ENCODE peak calls at places on chromosomes 5 and 9, in six cellular contexts. F, A, J, O, C and V are unnamed samples.

GRCh38 chr9:133499892-133500270 is 21.0 kb upstream of the SLC2A6 start:
- DNase-seq in O (no peak), C (peak), A (no peak), J (no peak), F (no peak), V (no peak)

GRCh38 chr5:20353481-20353880 is 365.5 kb upstream of the CDH18 start:
- DNase-seq in C (no peak), F (no peak), J (no peak), A (no peak), O (no peak), V (no peak)

GRCh38 chr5:140725799-140726471 is 25.7 kb downstream of the ZMAT2 start:
- DNase-seq in F (peak), J (peak), A (peak), O (peak), C (no peak), V (peak)

GRCh38 chr9:76905984-76906861 is at the start of gene PRUNE2:
- DNase-seq in O (peak), J (peak), C (peak), F (peak), A (peak), V (peak)

GRCh38 chr9:87540444-87541105 is 42.9 kb downstream of the DAPK1 start:
- DNase-seq in O (no peak), C (no peak), F (no peak), A (no peak), J (no peak), V (no peak)

GRCh38 chr5:122163151-122164069 is 34.1 kb downstream of the ZNF474 start:
- DNase-seq in C (no peak), A (no peak), F (no peak), J (no peak), O (no peak), V (no peak)

GRCh38 chr5:127916875-127917573 is 166.5 kb upstream of the SLC12A2 start:
- DNase-seq in J (no peak), O (no peak), C (no peak), F (no peak), A (no peak), V (no peak)

GRCh38 chr5:56148453-56148971 is 84.6 kb downstream of the ANKRD55 start:
- DNase-seq in C (no peak), J (no peak), A (no peak), F (no peak), O (peak), V (no peak)

GRCh38 chr5:80033513-80033912 is 1.6 kb upstream of the THBS4 start:
- DNase-seq in F (no peak), C (no peak), O (no peak), J (no peak), A (no peak), V (no peak)

GRCh38 chr9:87016681-87017080 is 69.4 kb upstream of the GAS1 start:
- DNase-seq in F (no peak), C (no peak), J (no peak), A (no peak), O (no peak), V (no peak)

GRCh38 chr5:97075649-97076048 is 66.8 kb downstream of the LIX1 start:
- DNase-seq in O (no peak), F (no peak), C (no peak), J (no peak), A (no peak), V (no peak)

GRCh38 chr9:124438091-124438490 is 12.2 kb upstream of the ADGRD2 start:
- DNase-seq in F (no peak), C (peak), J (no peak), O (no peak), A (no peak), V (no peak)

GRCh38 chr5:24222866-24223265 is 421.9 kb downstream of the CDH10 start:
- DNase-seq in F (no peak), A (no peak), J (no peak), O (no peak), C (no peak), V (no peak)

GRCh38 chr9:81685763-81686613 is 3.4 kb downstream of the TLE1 start:
- DNase-seq in A (no peak), F (no peak), J (no peak), C (no peak), O (no peak), V (no peak)

GRCh38 chr9:86046080-86046636 is 53.2 kb downstream of the GOLM1 start:
- DNase-seq in J (no peak), A (no peak), O (no peak), C (no peak), F (no peak), V (no peak)

GRCh38 chr5:178356459-178356872 is 123.9 kb upstream of the PHYKPL start:
- DNase-seq in J (no peak), F (peak), C (peak), O (no peak), A (no peak), V (no peak)

GRCh38 chr5:72598461-72599433 is 91.5 kb upstream of the ZNF366 start:
- DNase-seq in C (no peak), J (no peak), O (no peak), A (no peak), F (no peak), V (peak)

GRCh38 chr5:53069626-53070025 is 39.9 kb downstream of the MOCS2 start:
- DNase-seq in A (no peak), O (no peak), J (no peak), C (no peak), F (peak), V (no peak)

GRCh38 chr5:10543585-10544040 is 20.3 kb upstream of the ANKRD33B start:
- DNase-seq in C (no peak), F (no peak), O (no peak), J (no peak), A (no peak), V (peak)

GRCh38 chr5:80408475-80408875 is 611 bp downstream of the ZFYVE16 start:
- DNase-seq in A (no peak), C (no peak), O (peak), J (no peak), F (peak), V (peak)

GRCh38 chr9:93128715-93129224 is 5.3 kb downstream of the NINJ1 start:
- DNase-seq in J (no peak), O (no peak), F (no peak), A (no peak), C (no peak), V (no peak)

GRCh38 chr9:113523421-113524141 is 60.1 kb downstream of the RGS3 start:
- DNase-seq in C (peak), O (no peak), J (peak), F (no peak), A (no peak), V (peak)

GRCh38 chr5:34460496-34460895 is 195.6 kb upstream of the RAI14 start:
- DNase-seq in A (no peak), C (no peak), O (no peak), J (no peak), F (no peak), V (no peak)

GRCh38 chr5:149599375-149599774 is 18.1 kb downstream of the ARHGEF37 start:
- DNase-seq in A (no peak), F (peak), O (no peak), J (no peak), C (no peak), V (no peak)

GRCh38 chr9:136193127-136193890 is 11.6 kb downstream of the LHX3 start:
- DNase-seq in A (no peak), F (no peak), C (no peak), J (no peak), O (no peak), V (no peak)

GRCh38 chr5:57072218-57072892 is 101.5 kb upstream of the GPBP1 start:
- DNase-seq in J (no peak), F (no peak), C (no peak), O (no peak), A (no peak), V (no peak)

GRCh38 chr5:178994580-178995340 is at the start of gene GRM6:
- DNase-seq in J (no peak), A (no peak), C (no peak), O (no peak), F (no peak), V (no peak)

GRCh38 chr5:175741556-175741955 is 83.7 kb downstream of the HRH2 start:
- DNase-seq in A (no peak), O (no peak), C (no peak), F (no peak), J (no peak), V (peak)

GRCh38 chr9:107328510-107328909 is 45.4 kb downstream of the RAD23B start:
- DNase-seq in F (no peak), O (no peak), C (no peak), A (no peak), J (no peak), V (no peak)